ENCODE peak calls at places on chromosomes 4 and X, in four cellular contexts. H is fibroblast of mammary gland, G is dorsolateral prefrontal cortex, B is Peyer's patch. E is an unnamed sample.
A peak's percentile ranks its signal among the peaks of the same experiment; 100 is the strongest.

GRCh38 chrX:45472968-45473367 is 272.3 kb upstream of the DIPK2B start:
- DNase-seq in G (no peak), H (peak; percentile 83), B (no peak), E (no peak)

GRCh38 chrX:118025193-118025592 is 91.4 kb downstream of the KLHL13 start:
- DNase-seq in H (peak; percentile 37), G (no peak), B (no peak), E (no peak)

GRCh38 chr4:38113136-38113535 is 152.9 kb downstream of the PTTG2 start:
- DNase-seq in B (no peak), H (no peak), G (no peak), E (no peak)

GRCh38 chrX:1249101-1249887 is 19.3 kb upstream of the CSF2RA start:
- DNase-seq in H (no peak), B (no peak), G (no peak), E (peak; percentile 53)

GRCh38 chr4:172168888-172169287 is 355.7 kb downstream of the GALNTL6 start:
- DNase-seq in B (no peak), H (no peak), G (no peak), E (no peak)

GRCh38 chrX:154351183-154352011 is 23.0 kb downstream of the FLNA start:
- DNase-seq in H (no peak), G (no peak), B (no peak), E (no peak)

GRCh38 chr4:102089850-102090621 is 255.2 kb downstream of the SLC39A8 start:
- DNase-seq in B (no peak), G (no peak), H (no peak), E (no peak)

GRCh38 chrX:137926090-137926489 is 360.2 kb downstream of the ZIC3 start:
- DNase-seq in H (no peak), B (no peak), G (no peak), E (no peak)

GRCh38 chr4:48905363-48906015 is 1.1 kb downstream of the OCIAD2 start:
- DNase-seq in B (peak; percentile 65), G (no peak), H (peak; percentile 73), E (no peak)
- TF ChIP-seq CTCF in B (peak; percentile 37), G (no peak), H (peak; percentile 22), E (no peak)

DNA sequence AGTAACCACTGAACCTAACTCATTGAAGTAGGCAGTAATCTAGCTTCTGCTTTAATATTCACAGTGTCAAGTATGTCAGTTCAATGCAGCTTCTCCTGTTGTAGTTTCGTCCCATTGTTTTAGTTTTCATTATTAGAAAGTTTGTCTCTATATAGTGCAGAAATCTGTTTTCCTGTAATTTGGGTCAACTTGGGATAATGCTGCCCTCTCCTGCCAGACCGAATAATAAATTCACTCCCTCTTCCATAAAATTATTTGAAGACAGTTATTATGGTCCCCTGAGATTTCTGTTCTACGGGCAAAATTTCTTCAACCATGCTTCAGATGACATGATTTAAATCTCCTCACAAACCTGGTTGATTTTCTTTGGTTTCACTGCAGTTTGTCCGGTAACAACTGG is 4.6 kb upstream of the LUZP4 start:
- DNase-seq in G (no peak), B (no peak), H (peak; percentile 1), E (no peak)
- TF ChIP-seq CTCF in G (peak; percentile 25), B (no peak), H (no peak), E (no peak)

DNA sequence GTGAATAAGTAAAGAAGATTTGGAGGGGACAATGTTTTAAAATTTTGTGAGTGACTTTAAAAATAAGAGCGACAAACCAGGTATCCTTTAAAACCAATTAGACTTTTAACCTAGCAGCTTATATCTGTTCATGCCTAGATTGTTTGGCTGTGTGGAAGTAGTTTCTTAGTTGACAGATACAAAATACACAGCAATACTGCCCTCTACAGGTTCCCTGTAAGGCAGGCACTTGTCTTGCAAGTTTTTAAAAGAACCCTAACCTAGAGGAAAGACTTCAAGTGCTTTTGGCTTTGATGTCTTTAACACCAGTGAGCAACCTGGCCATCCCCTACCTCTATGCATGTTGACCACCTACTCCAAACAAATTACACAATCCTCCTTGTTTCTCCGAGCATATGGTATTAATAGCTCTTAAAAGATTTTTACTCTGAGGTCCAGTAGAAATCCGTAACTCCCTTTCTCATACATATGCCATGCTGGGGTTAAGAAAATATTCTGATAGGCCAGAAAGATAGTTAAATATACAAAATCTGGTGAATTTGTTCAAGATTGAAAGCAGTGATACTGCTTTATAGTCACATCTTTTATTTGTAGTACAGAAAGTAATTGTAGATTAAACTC is 273.0 kb downstream of the ARHGAP24 start:
- DNase-seq in H (peak; percentile 90), G (no peak), B (no peak), E (no peak)
- TF ChIP-seq CTCF in H (peak; percentile 93), G (peak; percentile 96), B (peak; percentile 89), E (peak; percentile 77)

DNA sequence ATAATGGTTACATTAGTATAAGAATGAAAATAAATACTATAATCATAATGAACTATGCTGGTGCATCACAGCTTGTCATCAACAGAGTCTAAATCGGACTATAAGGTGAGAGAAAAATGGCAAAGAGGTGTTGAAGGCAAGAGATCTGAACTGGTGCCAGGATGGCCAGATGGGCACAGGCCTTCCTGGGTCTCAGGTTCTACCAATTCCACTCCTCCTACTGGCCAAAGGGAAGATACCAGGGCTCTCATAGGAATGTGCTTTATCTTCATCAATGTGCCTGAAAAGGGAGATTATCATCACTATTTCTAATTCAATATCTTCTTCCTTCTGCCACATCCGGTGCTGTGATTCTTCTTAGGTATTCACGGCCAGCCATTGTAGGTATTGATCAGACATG is 107.6 kb downstream of the GASK1B start:
- DNase-seq in G (no peak), H (no peak), B (no peak), E (no peak)
- TF ChIP-seq CTCF in G (no peak), H (peak; percentile 16), B (no peak), E (no peak)

GRCh38 chr4:83636930-83637329 is 101.0 kb downstream of the GPAT3 start:
- DNase-seq in H (no peak), G (no peak), B (no peak), E (no peak)

GRCh38 chr4:83643036-83643435 is 107.1 kb downstream of the GPAT3 start:
- DNase-seq in B (no peak), H (no peak), G (no peak), E (no peak)

GRCh38 chr4:83644677-83645639 is 109.0 kb downstream of the GPAT3 start:
- DNase-seq in H (peak; percentile 74), G (no peak), B (no peak), E (no peak)

GRCh38 chr4:83639849-83640493 is 104.1 kb downstream of the GPAT3 start:
- DNase-seq in B (no peak), H (peak; percentile 81), G (no peak), E (no peak)
- TF ChIP-seq CTCF in B (peak; percentile 94), H (peak; percentile 76), G (peak; percentile 92), E (peak; percentile 81)